ENCODE peak calls at places on chromosomes 12 and 14, in seven cellular contexts. One of them, this sample, is unnamed.

GRCh38 chr12:45017916-45018315 is 33.0 kb downstream of the DBX2 start:
- DNase-seq in H54: no peak
- DNase-seq in H4: no peak
- DNase-seq in epithelial cell of esophagus: peak
- DNase-seq in activated CD8-positive, alpha-beta T cell treated with anti-CD3 and anti-CD28 coated beads for 36 hours: no peak
- DNase-seq in GM18507: no peak
- DNase-seq in left cardiac atrium: no peak
- DNase-seq in this sample: no peak

GRCh38 chr14:57199911-57200310 is 68.8 kb downstream of the EXOC5 start:
- DNase-seq in H54: no peak
- DNase-seq in activated CD8-positive, alpha-beta T cell treated with anti-CD3 and anti-CD28 coated beads for 36 hours: no peak
- DNase-seq in H4: peak
- DNase-seq in GM18507: no peak
- DNase-seq in epithelial cell of esophagus: peak
- DNase-seq in left cardiac atrium: no peak
- DNase-seq in this sample: no peak

GRCh38 chr12:57063991-57064725 is 14.2 kb upstream of the MYO1A start:
- DNase-seq in H4: no peak
- DNase-seq in activated CD8-positive, alpha-beta T cell treated with anti-CD3 and anti-CD28 coated beads for 36 hours: peak
- DNase-seq in left cardiac atrium: no peak
- DNase-seq in H54: no peak
- DNase-seq in GM18507: no peak
- DNase-seq in epithelial cell of esophagus: no peak
- DNase-seq in this sample: peak

GRCh38 chr14:22422238-22422637 is 166.8 kb downstream of the DAD1 start:
- DNase-seq in H4: no peak
- DNase-seq in H54: no peak
- DNase-seq in left cardiac atrium: no peak
- DNase-seq in epithelial cell of esophagus: no peak
- DNase-seq in GM18507: no peak
- DNase-seq in activated CD8-positive, alpha-beta T cell treated with anti-CD3 and anti-CD28 coated beads for 36 hours: no peak
- DNase-seq in this sample: no peak

GRCh38 chr12:89971880-89972279 is 263.2 kb upstream of the ATP2B1 start:
- DNase-seq in H54: no peak
- DNase-seq in left cardiac atrium: peak
- DNase-seq in activated CD8-positive, alpha-beta T cell treated with anti-CD3 and anti-CD28 coated beads for 36 hours: no peak
- DNase-seq in H4: no peak
- DNase-seq in epithelial cell of esophagus: no peak
- DNase-seq in GM18507: no peak
- DNase-seq in this sample: no peak

GRCh38 chr14:71626281-71626835 is 305.9 kb upstream of the RGS6 start:
- DNase-seq in epithelial cell of esophagus: no peak
- DNase-seq in H54: no peak
- DNase-seq in left cardiac atrium: no peak
- DNase-seq in GM18507: no peak
- DNase-seq in H4: no peak
- DNase-seq in activated CD8-positive, alpha-beta T cell treated with anti-CD3 and anti-CD28 coated beads for 36 hours: no peak
- DNase-seq in this sample: no peak

GRCh38 chr12:46983959-46984833 is 95.2 kb upstream of the PCED1B start:
- DNase-seq in activated CD8-positive, alpha-beta T cell treated with anti-CD3 and anti-CD28 coated beads for 36 hours: peak
- DNase-seq in GM18507: peak
- DNase-seq in epithelial cell of esophagus: peak
- DNase-seq in left cardiac atrium: no peak
- DNase-seq in H54: peak
- DNase-seq in H4: peak
- DNase-seq in this sample: peak

GRCh38 chr12:65891219-65891618 is 66.9 kb downstream of the HMGA2 start:
- DNase-seq in epithelial cell of esophagus: no peak
- DNase-seq in activated CD8-positive, alpha-beta T cell treated with anti-CD3 and anti-CD28 coated beads for 36 hours: no peak
- DNase-seq in H4: no peak
- DNase-seq in left cardiac atrium: no peak
- DNase-seq in H54: no peak
- DNase-seq in GM18507: no peak
- DNase-seq in this sample: no peak

GRCh38 chr12:55724226-55724939 is 4.2 kb downstream of the RDH5 start:
- DNase-seq in H4: peak
- DNase-seq in activated CD8-positive, alpha-beta T cell treated with anti-CD3 and anti-CD28 coated beads for 36 hours: peak
- DNase-seq in epithelial cell of esophagus: peak
- DNase-seq in left cardiac atrium: peak
- DNase-seq in GM18507: no peak
- DNase-seq in H54: no peak
- DNase-seq in this sample: no peak

GRCh38 chr14:90513151-90514014 is 116.6 kb downstream of the CALM1 start:
- DNase-seq in H54: no peak
- DNase-seq in GM18507: no peak
- DNase-seq in H4: no peak
- DNase-seq in activated CD8-positive, alpha-beta T cell treated with anti-CD3 and anti-CD28 coated beads for 36 hours: no peak
- DNase-seq in left cardiac atrium: peak
- DNase-seq in epithelial cell of esophagus: peak
- DNase-seq in this sample: no peak

This sample was measured in GM12878.